ENCODE peak calls at places on chromosome 19, in seven cellular contexts. J is A549, R is ovary, G is HepG2, Q is tibial nerve, N is K562, C is stomach. Z is an unnamed sample.

GRCh38 chr19:4705413-4706131 is 18.1 kb downstream of the DPP9 start:
- DNase-seq in N (no peak), G (peak; percentile 89), Q (no peak), R (peak; percentile 70), J (no peak), C (no peak), Z (no peak)

GRCh38 chr19:34041922-34042521 is 130.3 kb upstream of the LSM14A start:
- DNase-seq in Q (peak; percentile 68), J (peak; percentile 70), C (peak; percentile 76), N (peak; percentile 56), R (peak; percentile 79), G (peak; percentile 36), Z (peak; percentile 84)

GRCh38 chr19:16296713-16297112 is 27.9 kb upstream of the KLF2 start:
- DNase-seq in R (no peak), Q (no peak), G (no peak), J (no peak), N (no peak), C (peak; percentile 71), Z (no peak)

GRCh38 chr19:51111606-51112005 is 3.4 kb upstream of the CTU1 start:
- DNase-seq in R (no peak), J (peak; percentile 64), C (no peak), N (no peak), Q (no peak), G (peak; percentile 14), Z (no peak)

GRCh38 chr19:49861127-49861526 is 6.2 kb downstream of the PNKP start:
- DNase-seq in R (peak; percentile 88), Q (peak; percentile 55), C (peak; percentile 78), J (no peak), G (no peak), N (no peak), Z (peak; percentile 90)

GRCh38 chr19:50357178-50358100 is 8.0 kb downstream of the NAPSA start:
- DNase-seq in J (peak; percentile 68), G (peak; percentile 52), C (peak; percentile 81), R (peak; percentile 87), Q (peak; percentile 83), N (peak; percentile 81), Z (peak; percentile 87)

GRCh38 chr19:45153339-45154063 is 7.3 kb downstream of the NKPD1 start:
- DNase-seq in C (peak; percentile 47), N (peak; percentile 62), R (peak; percentile 78), J (no peak), Q (no peak), G (no peak), Z (no peak)

GRCh38 chr19:11729586-11729985 is 9.2 kb downstream of the ZNF823 start:
- DNase-seq in G (no peak), N (no peak), Q (no peak), C (no peak), R (no peak), J (no peak), Z (no peak)

GRCh38 chr19:44777715-44778347 is at the start of gene CBLC:
- DNase-seq in R (peak; percentile 44), N (peak; percentile 53), C (peak; percentile 86), J (no peak), Q (no peak), G (peak; percentile 68), Z (no peak)

GRCh38 chr19:58547323-58548312 is 3.8 kb downstream of the TRIM28 start:
- DNase-seq in Q (no peak), R (no peak), N (no peak), G (no peak), C (no peak), J (no peak), Z (no peak)

GRCh38 chr19:58519087-58519354 is 589 bp downstream of the ZBTB45 start:
- DNase-seq in G (peak; percentile 73), C (peak; percentile 59), N (peak; percentile 81), J (peak; percentile 91), R (peak; percentile 78), Q (peak; percentile 54), Z (no peak)

GRCh38 chr19:2552859-2553258 is 76.9 kb downstream of the GADD45B start:
- DNase-seq in J (no peak), G (no peak), N (no peak), Q (no peak), R (no peak), C (no peak), Z (no peak)

GRCh38 chr19:36032251-36033104 is at the start of gene CLIP3:
- DNase-seq in N (no peak), C (no peak), Q (peak; percentile 34), J (no peak), G (no peak), R (peak; percentile 87), Z (peak; percentile 78)
- H3K4me3 ChIP-seq in N (no peak within 1 kb of the TSS), C (peak within 1 kb of the TSS; percentile 65), Q (peak within 1 kb of the TSS; percentile 80), J (no peak within 1 kb of the TSS), G (no peak within 1 kb of the TSS), R (peak within 1 kb of the TSS; percentile 54), Z (peak within 1 kb of the TSS; percentile 48)

GRCh38 chr19:13072206-13072898 is 30.3 kb downstream of the LYL1 start:
- DNase-seq in C (no peak), G (no peak), J (no peak), R (no peak), N (no peak), Q (no peak), Z (no peak)

GRCh38 chr19:13076787-13077186 is 25.9 kb downstream of the LYL1 start:
- DNase-seq in J (no peak), G (no peak), Q (no peak), R (no peak), C (no peak), N (no peak), Z (no peak)

GRCh38 chr19:13076320-13076719 is 26.3 kb downstream of the LYL1 start:
- DNase-seq in J (no peak), R (no peak), N (no peak), C (no peak), G (no peak), Q (no peak), Z (no peak)

GRCh38 chr19:13073263-13073662 is 29.4 kb downstream of the LYL1 start:
- DNase-seq in G (no peak), J (no peak), C (no peak), Q (no peak), N (no peak), R (no peak), Z (no peak)

GRCh38 chr19:13074378-13074777 is 28.3 kb downstream of the LYL1 start:
- DNase-seq in R (no peak), G (no peak), Q (no peak), C (no peak), N (peak; percentile 38), J (no peak), Z (no peak)
- H3K4me1 ChIP-seq in R (peaks cover 24% of the 10 kb centered on the region), G (peaks cover 6% of the 10 kb centered on the region), Q (peaks cover 94% of the 10 kb centered on the region), C (peaks cover 47% of the 10 kb centered on the region), N (peaks cover 38% of the 10 kb centered on the region), J (peaks cover 6% of the 10 kb centered on the region), Z (peaks cover 58% of the 10 kb centered on the region)

GRCh38 chr19:46591254-46591653 is 9.9 kb upstream of the CALM3 start:
- DNase-seq in G (no peak), C (no peak), J (no peak), R (no peak), N (no peak), Q (no peak), Z (peak; percentile 11)
- TF ChIP-seq EP300 in G (no peak), C (no peak), J (no peak), R (no peak), N (no peak), Q (no peak), Z (no peak)

GRCh38 chr19:1254530-1255185 is 6.3 kb downstream of the MIDN start:
- DNase-seq in C (no peak), G (no peak), R (no peak), J (no peak), Q (no peak), N (no peak), Z (no peak)

GRCh38 chr19:1254081-1254527 is 5.7 kb downstream of the MIDN start:
- DNase-seq in R (no peak), G (no peak), C (no peak), N (no peak), J (no peak), Q (no peak), Z (no peak)

GRCh38 chr19:1252818-1253513 is 4.6 kb downstream of the MIDN start:
- DNase-seq in N (peak; percentile 72), J (no peak), Q (peak; percentile 87), G (peak; percentile 82), R (peak; percentile 91), C (peak; percentile 90), Z (peak; percentile 96)

GRCh38 chr19:1252221-1252817 is 3.9 kb downstream of the MIDN start:
- DNase-seq in G (no peak), J (no peak), C (peak; percentile 92), Q (peak; percentile 85), N (no peak), R (peak; percentile 91), Z (peak; percentile 95)

GRCh38 chr19:1253514-1254080 is 5.2 kb downstream of the MIDN start:
- DNase-seq in Q (no peak), N (no peak), C (no peak), G (peak; percentile 85), J (no peak), R (no peak), Z (peak; percentile 78)
- H3K4me3 ChIP-seq in Q (peak overlapping the region; percentile 91), N (peak overlapping the region; percentile 93), C (peak overlapping the region; percentile 68), G (peak overlapping the region; percentile 86), J (peak overlapping the region; percentile 97), R (peak overlapping the region; percentile 65), Z (peak overlapping the region; percentile 92)